ENCODE peak calls at places on chromosomes 2 and 18, in six cellular contexts. N is adrenal gland, Y is RPMI8226, T is islet precursor cell, Z is stomach, H is renal cortical epithelial cell. M is an unnamed sample.

GRCh38 chr18:7822435-7823425 is 255.6 kb downstream of the PTPRM start:
- DNase-seq in H (no peak), N (no peak), Z (no peak), Y (peak; percentile 22), T (no peak), M (no peak)

GRCh38 chr18:1075310-1075709 is 170.6 kb downstream of the ADCYAP1 start:
- DNase-seq in Z (no peak), N (no peak), H (peak; percentile 23), T (no peak), Y (no peak), M (no peak)

GRCh38 chr18:26133652-26134051 is at the start of gene PSMA8:
- DNase-seq in H (no peak), T (peak; percentile 57), Z (no peak), Y (no peak), N (peak; percentile 30), M (no peak)

GRCh38 chr18:23844991-23845680 is 155.9 kb downstream of the LAMA3 start:
- DNase-seq in N (no peak), Y (no peak), Z (no peak), T (peak; percentile 84), H (peak; percentile 74), M (no peak)

GRCh38 chr2:215764441-215765048 is 248.8 kb downstream of the MREG start:
- DNase-seq in Y (no peak), N (no peak), H (peak; percentile 72), Z (no peak), T (no peak), M (no peak)

GRCh38 chr2:69081001-69081400 is 68.0 kb downstream of the ANTXR1 start:
- DNase-seq in T (no peak), Y (no peak), N (no peak), Z (no peak), H (no peak), M (no peak)

GRCh38 chr2:112483047-112483473 is 1.1 kb downstream of the TTL start:
- DNase-seq in N (peak; percentile 38), Y (peak; percentile 11), Z (no peak), H (peak; percentile 59), T (peak; percentile 61), M (no peak)

GRCh38 chr2:128403814-128404708 is 85.4 kb upstream of the HS6ST1 start:
- DNase-seq in T (peak; percentile 21), N (no peak), Z (peak; percentile 5), Y (no peak), H (no peak), M (no peak)

GRCh38 chr18:79077181-79077580 is 8.0 kb downstream of the ATP9B start:
- DNase-seq in N (no peak), T (no peak), H (no peak), Y (no peak), Z (no peak), M (no peak)

GRCh38 chr2:96260404-96261260 is 5.2 kb downstream of the TMEM127 start:
- DNase-seq in N (peak; percentile 94), Z (peak; percentile 70), Y (peak; percentile 85), H (peak; percentile 94), T (peak; percentile 94), M (no peak)

GRCh38 chr2:174325932-174326879 is 8.5 kb upstream of the SP9 start:
- DNase-seq in T (peak; percentile 76), N (no peak), H (no peak), Y (no peak), Z (no peak), M (no peak)

GRCh38 chr2:240252872-240253511 is 112.5 kb upstream of the OTOS start:
- DNase-seq in N (no peak), Y (no peak), Z (no peak), T (no peak), H (no peak), M (peak; percentile 42)

M was measured in RWPE2.